ENCODE peak calls at places on chromosomes 11 and 22, in ten cellular contexts. I is ovary, G is tibial nerve, O is SK-N-SH, E is stomach, U is transverse colon, X is K562, S is suprapubic skin, H is A549, C is sigmoid colon. W is an unnamed sample.

GRCh38 chr22:46769191-46769675 is 6.8 kb downstream of the TBC1D22A start:
- DNase-seq in I (no peak), S (no peak), U (no peak), C (no peak), X (no peak), G (no peak), H (no peak), E (peak; percentile 58), O (no peak), W (no peak)

GRCh38 chr11:108324587-108324986 is 101.7 kb downstream of the ATM start:
- DNase-seq in S (no peak), I (no peak), O (no peak), X (no peak), G (no peak), C (no peak), E (no peak), H (no peak), U (no peak), W (no peak)

GRCh38 chr11:129143335-129143734 is 48.8 kb downstream of the ARHGAP32 start:
- DNase-seq in E (peak; percentile 81), O (no peak), U (peak; percentile 81), I (peak; percentile 68), H (peak; percentile 52), G (peak; percentile 53), S (peak; percentile 80), X (no peak), C (peak; percentile 88), W (peak; percentile 15)

GRCh38 chr22:31278643-31279326 is 13.5 kb downstream of the PIK3IP1 start:
- DNase-seq in C (peak; percentile 58), O (no peak), I (peak; percentile 51), U (no peak), H (no peak), S (no peak), X (no peak), G (no peak), E (peak; percentile 77), W (no peak)

GRCh38 chr11:1153105-1153950 is 4.4 kb upstream of the MUC5AC start:
- DNase-seq in X (no peak), G (no peak), I (no peak), C (no peak), U (no peak), O (peak; percentile 28), S (peak; percentile 81), E (no peak), H (peak; percentile 45), W (peak; percentile 15)

GRCh38 chr11:45596571-45596970 is 68.9 kb downstream of the CHST1 start:
- DNase-seq in E (no peak), G (no peak), C (peak; percentile 42), X (no peak), H (no peak), U (no peak), O (no peak), S (no peak), I (no peak), W (no peak)

GRCh38 chr11:66017354-66017753 is 5.5 kb downstream of the CST6 start:
- DNase-seq in C (no peak), X (peak; percentile 63), S (no peak), H (no peak), I (no peak), O (no peak), E (no peak), G (no peak), U (no peak), W (no peak)

GRCh38 chr11:112321521-112322172 is 61.0 kb upstream of the PLET1 start:
- DNase-seq in X (no peak), H (no peak), O (no peak), U (peak; percentile 84), G (no peak), I (peak; percentile 28), E (peak; percentile 81), C (no peak), S (no peak), W (no peak)

GRCh38 chr11:98835336-98835735 is 185.4 kb upstream of the CNTN5 start:
- DNase-seq in O (no peak), I (no peak), U (no peak), X (no peak), C (no peak), H (no peak), G (no peak), E (no peak), S (no peak), W (no peak)

GRCh38 chr11:23201936-23202522 is 341.8 kb upstream of the CCDC179 start:
- DNase-seq in H (no peak), U (no peak), E (no peak), C (no peak), S (no peak), G (no peak), O (no peak), X (no peak), I (no peak), W (no peak)

GRCh38 chr22:44137415-44137814 is 43.3 kb upstream of the PARVG start:
- DNase-seq in O (no peak), S (no peak), E (no peak), U (no peak), C (peak; percentile 33), X (no peak), H (no peak), I (no peak), G (no peak), W (no peak)

GRCh38 chr11:95977534-95978174 is 53.7 kb upstream of the MTMR2 start:
- DNase-seq in H (peak; percentile 54), G (no peak), C (no peak), U (no peak), E (no peak), S (no peak), X (no peak), I (no peak), O (no peak), W (no peak)

GRCh38 chr11:270451-271208 is 7.6 kb upstream of the NLRP6 start:
- DNase-seq in E (no peak), O (no peak), S (peak; percentile 78), X (no peak), H (no peak), U (no peak), C (no peak), G (no peak), I (no peak), W (no peak)

GRCh38 chr11:128302425-128303186 is 284.8 kb downstream of the ETS1 start:
- DNase-seq in U (peak; percentile 33), O (peak; percentile 25), G (no peak), I (no peak), S (no peak), H (no peak), X (no peak), E (no peak), C (no peak), W (no peak)

GRCh38 chr11:125170406-125171031 is 6.0 kb downstream of the PKNOX2 start:
- DNase-seq in S (no peak), O (peak; percentile 38), E (no peak), C (peak; percentile 67), U (no peak), X (peak; percentile 49), H (no peak), I (peak; percentile 80), G (peak; percentile 47), W (no peak)

GRCh38 chr11:128476729-128477128 is 110.6 kb downstream of the ETS1 start:
- DNase-seq in C (no peak), U (no peak), S (no peak), X (no peak), H (no peak), I (no peak), O (no peak), E (no peak), G (no peak), W (peak; percentile 78)

GRCh38 chr11:15770798-15771414 is 585.4 kb downstream of the SOX6 start:
- DNase-seq in X (peak; percentile 39), U (peak; percentile 40), S (no peak), C (no peak), O (no peak), H (peak; percentile 29), G (no peak), E (peak; percentile 37), I (no peak), W (no peak)

GRCh38 chr11:11970556-11970955 is 37.9 kb downstream of the DKK3 start:
- DNase-seq in C (no peak), U (no peak), G (no peak), E (peak; percentile 5), I (no peak), O (no peak), X (no peak), H (no peak), S (no peak), W (no peak)

GRCh38 chr11:30322162-30322561 is 742 bp upstream of the ARL14EP start:
- DNase-seq in E (no peak), C (no peak), U (no peak), X (no peak), H (no peak), O (no peak), S (no peak), I (no peak), G (no peak), W (no peak)
- TF ChIP-seq CTCF in E (no peak), C (no peak), U (no peak), X (no peak), H (no peak), O (no peak), S (no peak), I (no peak), G (no peak), W (no peak)

DNA sequence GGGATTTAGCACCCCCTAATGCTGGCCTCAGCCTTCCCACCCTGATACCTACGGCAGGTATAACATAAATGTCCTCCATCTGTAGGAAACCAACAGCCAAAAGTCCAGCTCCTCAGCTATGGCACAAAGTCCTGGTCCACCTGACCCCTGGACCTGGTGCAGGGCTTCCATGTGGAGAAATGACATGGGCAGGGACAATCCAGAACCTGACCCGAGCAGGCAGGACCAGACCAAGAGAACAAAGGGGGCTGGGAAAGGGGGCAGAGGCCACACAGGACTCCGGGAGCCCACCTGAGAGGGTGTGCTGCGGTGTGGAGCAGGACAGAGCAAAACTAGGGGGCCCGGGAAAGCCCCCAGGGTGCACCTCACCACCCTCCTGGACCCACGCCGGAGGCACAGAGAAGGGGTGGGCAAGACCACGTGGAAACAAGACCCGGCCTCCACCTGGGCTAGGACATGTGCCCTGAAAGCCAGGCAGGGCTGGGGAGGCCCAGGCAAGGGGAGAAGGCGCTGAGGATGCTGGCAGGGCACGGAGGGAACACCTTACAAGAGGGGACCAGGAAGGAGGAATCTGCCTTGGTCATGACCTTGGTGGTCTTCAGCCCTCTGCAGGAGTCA is 368.9 kb downstream of the SHANK2 start:
- DNase-seq in C (peak; percentile 55), S (no peak), O (no peak), I (no peak), H (no peak), U (no peak), X (no peak), E (no peak), G (no peak), W (no peak)
- H3K9me3 ChIP-seq in C (no peaks in the 10 kb centered on the region), S (no peaks in the 10 kb centered on the region), O (no peaks in the 10 kb centered on the region), I (no peaks in the 10 kb centered on the region), H (no peaks in the 10 kb centered on the region), U (no peaks in the 10 kb centered on the region), X (no peaks in the 10 kb centered on the region), E (no peaks in the 10 kb centered on the region), G (no peaks in the 10 kb centered on the region), W (no peaks in the 10 kb centered on the region)

GRCh38 chr11:5037926-5038325 is 8.4 kb upstream of the OR52J3 start:
- DNase-seq in O (no peak), S (no peak), C (no peak), G (no peak), H (no peak), X (no peak), E (no peak), U (no peak), I (no peak), W (no peak)
- TF ChIP-seq EP300 in O (no peak), S (no peak), C (no peak), G (no peak), H (no peak), X (no peak), E (no peak), U (no peak), I (no peak), W (no peak)

GRCh38 chr22:23386245-23386631 is 193.9 kb downstream of the IGLL1 start:
- DNase-seq in X (no peak), O (no peak), H (no peak), U (no peak), I (no peak), G (no peak), C (no peak), E (no peak), S (no peak), W (peak; percentile 67)
- TF ChIP-seq CTCF in X (no peak), O (no peak), H (peak; percentile 18), U (peak; percentile 22), I (no peak), G (no peak), C (no peak), E (no peak), S (no peak), W (peak; percentile 22)

W was measured in upper lobe of left lung.